ENCODE peak calls at places on chromosome 12, in four cellular contexts. L, A, T and F are unnamed samples.

GRCh38 chr12:91877461-91878230 is 268.0 kb downstream of the BTG1 start:
- DNase-seq in A (no peak), L (no peak), T (no peak), F (no peak)

GRCh38 chr12:111584959-111585358 is 14.2 kb downstream of the ATXN2 start:
- DNase-seq in T (no peak), L (no peak), A (no peak), F (no peak)

GRCh38 chr12:108447168-108447840 is 67.8 kb upstream of the FICD start:
- DNase-seq in T (no peak), A (no peak), L (no peak), F (no peak)

GRCh38 chr12:4355843-4356327 is 23.6 kb downstream of the FGF23 start:
- DNase-seq in A (peak), L (peak), T (no peak), F (no peak)

GRCh38 chr12:10952645-10953044 is 13.6 kb upstream of the TAS2R14 start:
- DNase-seq in L (no peak), A (no peak), T (no peak), F (no peak)

GRCh38 chr12:127770123-127770522 is 496.8 kb upstream of the TMEM132C start:
- DNase-seq in A (no peak), L (no peak), T (no peak), F (no peak)

GRCh38 chr12:78060186-78060585 is 229.5 kb downstream of the NAV3 start:
- DNase-seq in T (no peak), A (no peak), L (no peak), F (no peak)

GRCh38 chr12:57049890-57050289 is at the start of gene MYO1A:
- DNase-seq in A (no peak), L (no peak), T (no peak), F (no peak)

GRCh38 chr12:45598761-45599160 is 130.7 kb upstream of the ARID2 start:
- DNase-seq in L (no peak), A (no peak), T (no peak), F (no peak)

GRCh38 chr12:42741771-42742510 is 152.4 kb upstream of the PRICKLE1 start:
- DNase-seq in L (no peak), A (no peak), T (no peak), F (no peak)

GRCh38 chr12:96212456-96213375 is 18.5 kb downstream of the ELK3 start:
- DNase-seq in A (no peak), L (no peak), T (no peak), F (no peak)

GRCh38 chr12:110585231-110585799 is 2.2 kb upstream of the PPTC7 start:
- DNase-seq in T (no peak), L (no peak), A (no peak), F (no peak)

GRCh38 chr12:108505121-108505520 is 10.0 kb upstream of the FICD start:
- DNase-seq in T (no peak), L (no peak), A (no peak), F (no peak)

GRCh38 chr12:13152281-13152680 is 44.2 kb upstream of the EMP1 start:
- DNase-seq in L (no peak), A (no peak), T (no peak), F (no peak)

GRCh38 chr12:132620893-132621656 is 2.5 kb downstream of the P2RX2 start:
- DNase-seq in A (no peak), L (no peak), T (no peak), F (no peak)

GRCh38 chr12:104668274-104668718 is 211.5 kb downstream of the CHST11 start:
- DNase-seq in T (no peak), A (no peak), L (no peak), F (no peak)

GRCh38 chr12:89825591-89826449 is 117.2 kb upstream of the ATP2B1 start:
- DNase-seq in A (no peak), T (no peak), L (no peak), F (no peak)

GRCh38 chr12:101694297-101694848 is 3.1 kb upstream of the CHPT1 start:
- DNase-seq in T (no peak), A (no peak), L (no peak), F (no peak)

GRCh38 chr12:88600272-88600671 is 20.0 kb upstream of the KITLG start:
- DNase-seq in L (no peak), A (no peak), T (no peak), F (no peak)

GRCh38 chr12:122350444-122350843 is 72.0 kb downstream of the CLIP1 start:
- DNase-seq in A (no peak), L (no peak), T (no peak), F (no peak)
- TF ChIP-seq CTCF in A (peak), L (no peak), T (peak), F (no peak)

GRCh38 chr12:65106948-65107347 is 14.2 kb downstream of the WIF1 start:
- DNase-seq in A (no peak), T (no peak), L (no peak), F (no peak)
- TF ChIP-seq CTCF in A (peak), T (no peak), L (no peak), F (peak)

GRCh38 chr12:64678835-64679234 is 68.5 kb downstream of the RASSF3 start:
- DNase-seq in A (no peak), L (no peak), T (no peak), F (no peak)

GRCh38 chr12:64679487-64679983 is 69.2 kb downstream of the RASSF3 start:
- DNase-seq in A (no peak), T (peak), L (no peak), F (peak)

GRCh38 chr12:64675795-64676194 is 65.5 kb downstream of the RASSF3 start:
- DNase-seq in T (no peak), A (no peak), L (no peak), F (no peak)

GRCh38 chr12:64680235-64680634 is 69.9 kb downstream of the RASSF3 start:
- DNase-seq in A (no peak), T (no peak), L (no peak), F (no peak)

DNA sequence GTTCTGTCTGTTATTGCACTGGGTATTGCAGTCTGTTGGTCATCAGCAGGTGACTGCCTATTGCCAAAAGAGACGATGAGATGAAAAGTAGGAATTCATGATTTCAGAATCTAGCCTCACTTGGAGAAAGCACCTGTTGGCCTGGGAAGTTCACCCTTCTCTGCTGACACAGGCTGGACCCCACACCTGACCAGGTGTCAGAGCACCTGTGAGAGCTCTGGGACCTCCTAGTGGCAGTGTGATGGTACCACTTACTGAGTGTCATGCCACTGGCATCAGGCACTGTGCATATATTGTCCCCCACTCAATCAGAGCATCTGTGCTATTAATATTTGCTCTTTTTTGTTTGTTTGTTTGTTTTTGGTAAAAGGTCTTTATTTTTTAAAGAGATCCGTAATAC is 68.0 kb downstream of the RASSF3 start:
- DNase-seq in T (no peak), A (no peak), L (no peak), F (no peak)
- TF ChIP-seq CTCF in T (no peak), A (peak), L (peak), F (no peak)

GRCh38 chr12:8594072-8594471 is 18.6 kb downstream of the AICDA start:
- DNase-seq in A (peak), T (no peak), L (no peak), F (no peak)

GRCh38 chr12:8589679-8590078 is 23.0 kb downstream of the AICDA start:
- DNase-seq in L (no peak), A (no peak), T (no peak), F (no peak)

GRCh38 chr12:8593246-8593645 is 19.4 kb downstream of the AICDA start:
- DNase-seq in T (no peak), L (no peak), A (no peak), F (no peak)

DNA sequence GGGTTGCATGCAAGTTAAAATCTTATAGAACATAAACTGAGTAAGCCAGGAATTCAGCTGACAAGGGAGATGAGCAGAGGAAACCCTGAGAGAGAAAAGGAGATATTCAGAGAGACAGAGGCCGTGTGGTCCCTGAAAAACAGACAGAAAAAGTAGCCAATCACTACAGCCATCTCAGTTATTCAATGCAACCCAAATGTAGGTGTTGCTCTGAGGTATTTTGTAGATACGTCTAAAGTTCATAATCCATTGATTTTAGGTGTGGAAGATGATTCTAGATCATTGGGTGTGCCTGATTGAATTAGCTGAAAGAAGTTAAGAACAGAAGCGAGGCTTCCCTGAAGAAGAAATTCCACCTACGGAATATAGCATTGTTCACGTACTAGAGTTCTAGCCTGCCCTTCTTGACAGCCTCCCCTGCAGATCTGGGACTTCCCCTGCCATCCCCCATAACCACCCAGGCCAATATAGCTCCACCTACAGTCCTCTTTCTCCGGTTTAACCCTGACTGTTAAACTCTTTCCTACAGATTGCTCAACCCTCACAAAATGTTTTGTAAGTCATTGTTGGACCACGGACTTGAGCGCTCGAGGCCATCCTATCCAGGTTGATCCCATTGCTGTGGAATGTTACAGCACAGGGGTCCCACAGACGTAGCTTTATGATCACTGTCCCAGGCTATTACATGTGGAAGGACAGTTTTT is 21.7 kb downstream of the AICDA start:
- DNase-seq in A (no peak), T (no peak), L (no peak), F (no peak)
- TF ChIP-seq CTCF in A (peak), T (no peak), L (no peak), F (no peak)

GRCh38 chr12:23947395-23947794 is 2.1 kb downstream of the SOX5 start:
- DNase-seq in A (no peak), T (no peak), L (no peak), F (no peak)
- TF ChIP-seq CTCF in A (no peak), T (no peak), L (no peak), F (no peak)

DNA sequence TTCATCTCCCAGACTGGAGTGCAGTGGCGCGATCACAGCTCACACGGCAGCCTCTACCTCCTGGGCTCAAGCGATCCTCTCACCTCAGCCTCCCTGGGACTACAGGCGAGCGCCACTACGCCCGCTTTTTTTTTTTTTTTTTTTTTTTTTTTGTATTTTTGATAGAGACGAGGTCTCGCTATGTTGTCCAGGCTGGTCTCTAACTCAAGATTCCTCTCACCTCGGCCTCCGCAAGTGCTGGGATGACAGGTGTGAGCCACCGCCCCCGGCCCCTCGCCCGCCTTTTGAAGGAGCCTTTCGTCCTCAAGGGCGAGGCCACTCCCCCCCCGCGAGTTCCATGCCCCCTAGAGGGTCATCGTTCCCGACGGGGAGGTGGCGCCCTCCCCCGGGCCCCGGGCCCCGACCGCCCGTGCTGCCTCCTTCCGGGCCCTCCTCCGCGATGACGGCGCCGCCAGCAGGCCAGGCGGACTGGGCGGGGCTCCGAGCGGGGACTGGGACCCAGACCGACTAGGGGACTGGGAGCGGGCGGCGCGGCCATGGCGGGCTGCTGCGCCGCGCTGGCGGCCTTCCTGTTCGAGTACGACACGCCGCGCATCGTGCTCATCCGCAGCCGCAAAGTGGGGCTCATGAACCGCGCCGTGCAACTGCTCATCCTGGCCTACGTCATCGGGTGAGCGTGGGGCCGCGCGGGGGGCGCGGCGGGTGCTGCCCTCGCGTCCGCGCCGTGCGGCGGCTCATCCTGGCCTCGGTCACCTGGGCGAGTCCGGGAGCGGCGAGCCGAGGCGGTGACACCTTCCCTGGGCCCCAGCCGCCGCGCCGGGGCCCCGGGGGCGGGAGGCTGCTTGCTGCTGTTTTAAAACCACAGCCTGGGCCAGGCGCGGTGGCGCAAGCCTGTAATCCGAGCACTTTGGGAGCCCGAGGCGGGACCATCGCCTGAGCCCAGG is at the start of gene P2RX4:
- DNase-seq in T (peak), L (peak), A (peak), F (peak)
- TF ChIP-seq CTCF in T (peak), L (no peak), A (peak), F (peak)

GRCh38 chr12:125186471-125187147 is 121.4 kb downstream of the AACS start:
- DNase-seq in L (peak), T (no peak), A (no peak), F (no peak)

GRCh38 chr12:125184213-125184952 is 119.1 kb downstream of the AACS start:
- DNase-seq in T (no peak), L (no peak), A (no peak), F (no peak)

GRCh38 chr12:125187148-125187733 is 122.0 kb downstream of the AACS start:
- DNase-seq in L (peak), A (no peak), T (no peak), F (no peak)

GRCh38 chr12:125185311-125185739 is 120.1 kb downstream of the AACS start:
- DNase-seq in L (peak), A (peak), T (no peak), F (no peak)

DNA sequence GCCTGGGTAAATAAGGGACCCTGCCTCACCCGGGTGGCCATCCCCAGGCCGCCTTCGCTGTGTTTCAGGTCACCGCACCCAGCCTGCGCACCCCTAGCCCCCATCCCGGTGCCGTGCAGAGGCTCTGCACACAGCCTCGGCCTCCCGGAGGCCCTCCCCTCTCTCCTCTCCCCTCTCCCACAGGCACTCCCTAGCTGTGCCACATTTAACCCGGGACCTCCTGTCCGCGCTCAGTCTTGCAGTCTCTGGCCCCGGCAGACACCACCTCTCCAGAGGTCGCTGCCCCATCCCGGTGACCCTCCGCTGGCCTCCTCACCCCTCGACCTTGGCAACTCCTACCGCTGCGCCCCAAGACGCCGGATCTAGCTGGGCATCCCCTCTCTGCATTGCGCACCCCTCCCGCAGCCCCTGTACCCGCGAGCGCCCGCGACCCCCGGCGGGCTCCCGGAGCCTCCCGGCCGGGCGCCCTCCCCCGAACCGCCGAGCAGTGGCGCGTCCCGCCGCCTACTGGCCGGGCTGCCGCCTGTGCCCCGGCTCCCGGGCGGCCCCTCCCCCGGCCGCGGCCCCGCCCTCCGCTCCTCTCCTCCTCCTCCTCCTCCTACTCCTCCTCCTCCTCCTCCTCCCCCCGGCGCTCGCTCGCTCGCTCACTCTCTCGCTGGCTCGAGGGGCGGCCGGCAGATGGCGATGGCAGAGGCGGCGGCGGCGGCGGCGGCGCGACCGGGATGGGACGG is 120.7 kb downstream of the AACS start:
- DNase-seq in T (no peak), L (peak), A (peak), F (peak)
- TF ChIP-seq CTCF in T (peak), L (no peak), A (peak), F (peak)